ENCODE peak calls at places on chromosomes 11 and 22, in four cellular contexts. A, U, N and H are unnamed samples.

GRCh38 chr11:42161886-42162285 is 702.4 kb upstream of the LRRC4C start:
- DNase-seq in A (no peak), U (no peak), N (no peak), H (peak; percentile 38)

GRCh38 chr11:65492637-65493366 is 6.0 kb upstream of the MALAT1 start:
- DNase-seq in A (peak; percentile 91), U (peak; percentile 94), N (peak; percentile 71), H (peak; percentile 91)

GRCh38 chr11:123645576-123645975 is 8.8 kb downstream of the SCN3B start:
- DNase-seq in A (no peak), U (no peak), N (no peak), H (no peak)

GRCh38 chr11:61586792-61587430 is 6.0 kb upstream of the SYT7 start:
- DNase-seq in A (no peak), U (no peak), N (no peak), H (no peak)

GRCh38 chr11:92035488-92035887 is 189.1 kb upstream of the FAT3 start:
- DNase-seq in A (no peak), U (no peak), N (no peak), H (no peak)

GRCh38 chr22:29253561-29254282 is 14.1 kb downstream of the RHBDD3 start:
- DNase-seq in A (no peak), U (peak; percentile 8), N (no peak), H (no peak)

GRCh38 chr11:110289472-110289871 is 6.9 kb downstream of the RDX start:
- DNase-seq in A (no peak), U (no peak), N (no peak), H (no peak)

GRCh38 chr22:28222976-28223375 is 303.9 kb upstream of the PITPNB start:
- DNase-seq in A (no peak), U (no peak), N (no peak), H (peak; percentile 60)

GRCh38 chr22:47000256-47000655 is 237.8 kb downstream of the TBC1D22A start:
- DNase-seq in A (no peak), U (no peak), N (no peak), H (no peak)

DNA sequence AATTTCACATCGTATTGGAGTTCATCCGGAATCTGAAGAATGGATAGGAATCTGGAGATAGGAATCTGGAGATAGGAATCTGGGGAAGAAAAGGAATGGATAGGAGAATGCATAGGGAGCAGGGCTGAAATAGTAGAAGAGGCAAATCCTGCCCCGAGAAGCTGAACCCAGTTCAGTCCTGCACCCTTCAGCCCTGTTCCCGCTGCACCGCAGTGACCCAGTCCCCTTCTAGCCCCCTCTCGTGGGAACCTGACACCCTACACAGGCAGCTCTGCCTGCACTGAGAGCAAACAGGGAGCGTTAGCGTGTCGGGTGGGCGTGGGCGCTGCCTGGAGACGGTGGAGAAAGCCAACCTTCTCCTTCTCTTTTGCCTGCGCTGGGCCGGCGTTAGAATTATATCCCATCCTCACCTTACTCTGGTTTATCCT is 1.1 kb upstream of the CCKBR start:
- DNase-seq in A (no peak), U (no peak), N (peak; percentile 43), H (no peak)
- TF ChIP-seq CTCF in A (no peak), U (no peak), N (no peak), H (no peak)

DNA sequence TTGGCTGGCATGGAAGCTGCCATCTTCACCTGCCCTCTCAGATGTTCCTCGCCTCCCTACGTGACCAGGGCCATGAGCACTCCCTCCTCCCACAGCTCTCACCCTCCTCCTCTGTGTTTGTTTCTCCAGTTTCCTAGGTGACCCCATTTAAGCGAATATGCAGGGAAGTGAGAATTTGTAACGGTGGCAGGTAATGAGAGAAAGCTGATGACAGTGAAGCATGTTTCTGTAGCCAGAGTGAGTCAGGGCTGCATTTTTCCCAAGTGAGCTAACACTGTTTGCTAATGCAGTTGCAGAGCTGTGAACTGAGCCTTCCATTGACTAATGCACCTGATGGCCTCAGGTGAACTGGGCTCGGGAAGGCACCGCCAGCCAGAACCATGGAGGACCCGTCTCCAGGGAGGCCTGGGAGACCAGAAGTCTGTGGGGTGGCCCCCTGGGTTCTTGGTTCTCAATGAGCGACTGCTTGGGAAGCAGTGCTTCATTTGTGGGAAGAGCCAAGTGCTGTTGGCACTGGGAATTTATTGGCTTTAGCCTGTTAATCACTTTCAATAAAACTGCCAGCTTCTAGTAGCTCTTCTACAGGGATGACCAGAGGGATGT is 64.5 kb downstream of the BARX2 start:
- DNase-seq in A (peak; percentile 17), U (no peak), N (peak; percentile 73), H (no peak)
- TF ChIP-seq CTCF in A (no peak), U (no peak), N (no peak), H (no peak)

DNA sequence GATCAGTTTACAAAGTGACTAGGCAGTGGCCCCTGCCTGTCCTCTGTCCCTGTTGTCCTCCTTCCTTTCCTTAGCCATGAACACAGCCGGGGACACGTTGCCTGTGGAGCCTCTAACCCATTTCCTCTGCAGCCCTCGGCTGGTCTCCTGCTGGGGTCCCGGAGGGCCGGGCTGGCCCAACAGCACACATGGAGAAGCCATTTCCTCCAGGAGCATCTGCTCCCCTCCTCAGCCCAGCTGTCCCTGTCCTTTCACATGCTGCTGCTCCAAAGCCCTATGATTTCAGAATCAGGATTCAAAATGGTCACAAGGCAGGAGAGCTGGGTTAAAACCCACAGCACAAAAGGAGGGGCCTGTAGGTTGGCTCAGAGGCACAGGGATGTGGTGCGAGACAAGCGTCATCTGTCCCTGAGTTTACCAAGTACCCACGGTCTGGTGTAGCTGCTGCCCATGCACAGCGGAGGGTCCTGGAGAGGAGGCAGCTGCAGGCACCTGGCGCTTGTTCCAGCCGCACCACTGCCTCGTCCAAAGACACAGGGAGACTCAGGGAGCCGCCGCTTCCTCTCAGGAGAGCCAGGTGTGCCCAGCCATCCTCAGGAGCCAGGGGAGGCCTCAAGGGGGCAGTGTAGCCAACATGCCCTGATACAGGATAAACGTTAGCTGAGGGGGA is 4.1 kb upstream of the VSIG10L2 start:
- DNase-seq in A (peak; percentile 28), U (peak; percentile 72), N (peak; percentile 79), H (peak; percentile 11)
- TF ChIP-seq CTCF in A (peak; percentile 57), U (no peak), N (peak; percentile 70), H (peak; percentile 64)

DNA sequence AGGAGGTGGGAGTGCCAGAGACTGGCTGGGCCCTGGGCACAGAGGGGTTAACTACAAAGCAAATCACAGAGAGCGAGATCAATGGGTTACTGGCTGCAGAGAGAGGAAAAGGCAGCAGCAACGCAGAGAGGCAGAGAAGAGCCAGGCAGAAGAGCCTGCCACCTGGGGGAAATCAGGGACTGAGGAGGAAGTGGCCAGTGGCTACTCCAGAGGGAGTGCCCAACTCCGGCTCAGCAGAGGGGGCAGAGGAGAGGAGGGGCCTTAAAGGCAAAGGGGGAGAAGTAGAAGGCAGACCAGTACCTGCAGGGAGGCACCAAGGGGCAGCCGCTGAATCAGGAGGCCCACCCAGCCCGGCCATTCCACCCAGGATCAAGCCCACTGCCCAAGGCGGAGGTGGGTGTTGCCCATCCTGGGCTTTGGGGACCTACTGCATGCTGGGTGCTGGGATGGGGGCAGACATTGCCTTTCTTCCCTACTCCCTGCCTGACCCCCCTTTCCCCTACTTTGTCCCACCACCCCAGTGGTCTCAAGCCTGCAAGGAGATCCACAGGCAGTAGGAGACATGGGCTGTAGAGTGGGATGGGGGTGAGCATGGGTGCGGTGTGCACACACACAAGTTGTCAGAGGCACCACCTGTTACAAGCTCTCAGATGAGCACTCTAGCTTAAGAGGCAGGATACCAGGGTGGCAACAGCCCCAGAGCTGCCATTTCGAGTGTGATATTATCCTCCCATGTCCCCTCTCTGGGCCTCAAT is 926 bp upstream of the GALR3 start:
- DNase-seq in A (no peak), U (no peak), N (no peak), H (no peak)
- TF ChIP-seq CTCF in A (no peak), U (no peak), N (no peak), H (no peak)

DNA sequence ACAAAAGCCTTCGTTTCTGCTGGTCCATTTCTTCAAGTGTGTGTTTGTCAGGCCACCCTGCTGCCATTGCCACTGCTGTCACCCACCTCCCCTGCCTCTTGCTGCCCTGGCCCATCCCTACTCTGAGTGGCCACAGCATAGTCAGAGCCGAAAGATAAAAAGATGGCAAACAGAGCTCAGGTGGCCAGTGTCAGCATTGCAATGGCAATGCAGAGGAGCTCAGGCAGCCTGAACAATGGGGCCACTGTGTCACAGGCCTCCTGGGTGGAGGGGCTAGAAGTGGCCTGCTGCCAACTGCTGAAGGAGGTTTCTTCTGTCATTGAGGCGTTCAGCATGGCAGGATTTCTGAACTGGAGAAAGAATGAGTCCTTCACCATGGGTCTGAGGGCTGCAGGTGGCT is 137.1 kb downstream of the CSNK2A3 start:
- DNase-seq in A (no peak), U (no peak), N (no peak), H (no peak)
- TF ChIP-seq CTCF in A (no peak), U (no peak), N (no peak), H (no peak)

DNA sequence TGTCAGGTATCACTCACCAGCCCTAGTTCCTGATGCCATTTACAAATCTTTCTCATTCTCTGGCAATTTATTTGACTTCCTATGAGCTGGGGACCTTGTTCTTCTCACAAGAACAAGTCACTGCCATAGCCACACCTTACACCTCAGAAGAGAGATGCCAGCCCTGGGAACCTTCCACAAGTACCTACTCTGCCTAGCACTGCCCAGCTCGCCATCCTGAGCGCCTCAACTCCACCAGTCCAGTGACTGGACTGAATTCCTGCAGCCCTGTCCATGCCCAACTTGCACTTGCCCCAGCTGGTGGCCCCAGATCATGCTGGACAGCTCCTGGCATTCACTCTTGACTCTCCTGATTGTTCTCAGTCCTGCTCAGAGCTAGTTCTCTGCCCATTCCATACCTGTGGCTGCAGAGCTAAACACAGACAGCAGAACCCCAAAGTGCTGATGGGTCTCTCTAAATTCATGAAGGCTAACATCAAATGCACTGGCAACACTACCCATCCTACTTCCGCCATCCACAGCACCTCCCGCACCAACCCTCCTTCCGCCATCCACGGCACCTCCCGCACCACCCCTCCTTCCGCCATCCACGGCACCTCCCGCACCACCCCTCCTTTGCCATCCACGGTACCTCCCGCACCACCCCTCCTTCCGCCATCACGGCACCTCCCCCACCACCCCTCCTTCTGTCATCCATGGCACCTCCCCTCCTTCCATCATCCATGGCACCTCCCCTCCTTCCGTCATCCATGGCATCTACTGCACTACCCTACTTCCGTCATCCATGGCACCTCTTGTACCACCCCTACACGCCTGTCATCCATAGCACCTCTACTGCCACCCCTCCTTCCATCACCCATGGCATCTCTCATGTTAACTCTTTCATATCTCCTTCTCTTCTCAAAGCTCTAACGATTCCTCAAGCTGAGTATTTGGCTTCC is 23.6 kb upstream of the SLC25A1 start:
- DNase-seq in A (no peak), U (no peak), N (no peak), H (no peak)
- TF ChIP-seq CTCF in A (no peak), U (no peak), N (no peak), H (no peak)

GRCh38 chr22:31241200-31241599 is 29.1 kb downstream of the LIMK2 start:
- DNase-seq in A (no peak), U (no peak), N (no peak), H (no peak)

GRCh38 chr22:31243339-31244043 is 31.4 kb downstream of the LIMK2 start:
- DNase-seq in A (peak; percentile 55), U (no peak), N (no peak), H (peak; percentile 49)

GRCh38 chr22:31240011-31240410 is 27.9 kb downstream of the LIMK2 start:
- DNase-seq in A (no peak), U (no peak), N (no peak), H (no peak)

GRCh38 chr22:31244044-31244942 is 32.2 kb downstream of the LIMK2 start:
- DNase-seq in A (peak; percentile 63), U (no peak), N (no peak), H (peak; percentile 83)

DNA sequence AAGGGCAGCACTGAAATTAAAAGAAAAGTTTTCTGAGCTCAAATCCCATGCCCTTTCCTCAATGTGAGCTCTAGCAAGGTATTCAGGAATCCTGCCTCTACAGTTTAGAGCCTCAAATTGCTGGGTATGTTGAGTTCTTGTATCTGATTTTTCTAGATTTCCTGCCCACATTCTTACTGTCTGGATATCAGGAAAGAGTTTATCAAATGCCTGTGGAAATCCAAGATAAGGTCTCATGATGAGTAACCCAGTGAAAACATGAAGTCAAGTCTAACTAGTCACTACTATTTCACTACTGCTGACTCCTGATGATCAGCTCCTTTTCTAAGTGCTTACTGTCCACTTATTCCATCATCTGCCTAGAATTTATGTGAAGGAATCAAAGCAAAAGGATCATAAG is 29.8 kb downstream of the LIMK2 start:
- DNase-seq in A (no peak), U (no peak), N (no peak), H (peak; percentile 23)
- TF ChIP-seq CTCF in A (no peak), U (no peak), N (peak; percentile 4), H (peak; percentile 38)